ENCODE peak calls at places on chromosomes 13 and 19, in six cellular contexts. M is mammary epithelial cell, R is cardiac muscle cell, W is breast epithelium, L is pancreas, H is IMR-90. G is an unnamed sample.

GRCh38 chr19:33771308-33772101 is 25.2 kb upstream of the KCTD15 start:
- DNase-seq in M (peak; percentile 36), R (peak; percentile 78), W (peak; percentile 76), L (peak; percentile 97), H (peak; percentile 41), G (peak; percentile 56)

GRCh38 chr19:47582320-47582909 is 9.5 kb upstream of the ZNF541 start:
- DNase-seq in M (no peak), R (peak; percentile 92), W (no peak), L (no peak), H (peak; percentile 85), G (no peak)

GRCh38 chr13:32216281-32216680 is 98.9 kb downstream of the ZAR1L start:
- DNase-seq in M (no peak), R (no peak), W (no peak), L (no peak), H (no peak), G (no peak)

GRCh38 chr19:6761053-6761676 is 6.1 kb downstream of the SH2D3A start:
- DNase-seq in M (no peak), R (no peak), W (no peak), L (no peak), H (no peak), G (no peak)

GRCh38 chr13:96769874-96770273 is 224.4 kb downstream of the OXGR1 start:
- DNase-seq in M (no peak), R (no peak), W (no peak), L (no peak), H (no peak), G (no peak)

GRCh38 chr13:94162289-94162688 is 317.2 kb downstream of the DCT start:
- DNase-seq in M (no peak), R (peak; percentile 12), W (no peak), L (no peak), H (no peak), G (no peak)

GRCh38 chr19:33458171-33458633 is 63.4 kb downstream of the PEPD start:
- DNase-seq in M (no peak), R (no peak), W (peak; percentile 20), L (no peak), H (no peak), G (no peak)

GRCh38 chr13:110676511-110677204 is 29.3 kb downstream of the CARS2 start:
- DNase-seq in M (no peak), R (no peak), W (no peak), L (peak; percentile 67), H (no peak), G (no peak)

GRCh38 chr19:50147462-50148423 is 15.3 kb downstream of the IZUMO2 start:
- DNase-seq in M (peak; percentile 87), R (peak; percentile 92), W (peak; percentile 82), L (peak; percentile 89), H (peak; percentile 92), G (peak; percentile 56)

GRCh38 chr19:52660981-52661380 is 22.8 kb upstream of the ZNF83 start:
- DNase-seq in M (no peak), R (no peak), W (no peak), L (no peak), H (peak; percentile 47), G (no peak)

GRCh38 chr13:106350208-106350607 is 185.3 kb downstream of the EFNB2 start:
- DNase-seq in M (no peak), R (no peak), W (no peak), L (no peak), H (no peak), G (no peak)

GRCh38 chr13:19185086-19185864 is 3.7 kb upstream of the TUBA3C start:
- DNase-seq in M (no peak), R (no peak), W (no peak), L (no peak), H (no peak), G (no peak)

GRCh38 chr19:48715681-48716171 is 3.8 kb downstream of the MAMSTR start:
- DNase-seq in M (no peak), R (no peak), W (no peak), L (no peak), H (no peak), G (no peak)

GRCh38 chr13:95355491-95355890 is 54.2 kb upstream of the ABCC4 start:
- DNase-seq in M (peak; percentile 25), R (peak; percentile 46), W (no peak), L (no peak), H (peak; percentile 78), G (no peak)

GRCh38 chr19:58346961-58347929 is 6.0 kb downstream of the A1BG start:
- DNase-seq in M (peak; percentile 52), R (peak; percentile 77), W (peak; percentile 62), L (peak; percentile 75), H (peak; percentile 63), G (peak; percentile 63)

GRCh38 chr19:51034704-51035103 is at the start of gene KLK12:
- DNase-seq in M (no peak), R (no peak), W (no peak), L (no peak), H (no peak), G (no peak)

GRCh38 chr13:98173431-98173921 is 3.6 kb downstream of the RNF113B start:
- DNase-seq in M (peak; percentile 57), R (peak; percentile 85), W (no peak), L (no peak), H (peak; percentile 99), G (no peak)

GRCh38 chr13:62933809-62934208 is 1518.2 kb upstream of the PCDH20 start:
- DNase-seq in M (no peak), R (no peak), W (no peak), L (no peak), H (no peak), G (no peak)

GRCh38 chr19:579111-579841 is 6.9 kb downstream of the BSG start:
- DNase-seq in M (no peak), R (no peak), W (no peak), L (no peak), H (no peak), G (no peak)

GRCh38 chr13:42258747-42259146 is 13.2 kb upstream of the AKAP11 start:
- DNase-seq in M (no peak), R (no peak), W (no peak), L (no peak), H (no peak), G (no peak)

GRCh38 chr13:37127706-37128241 is 22.3 kb upstream of the CSNK1A1L start:
- DNase-seq in M (no peak), R (peak; percentile 91), W (no peak), L (no peak), H (peak; percentile 94), G (no peak)

GRCh38 chr13:22110368-22110767 is 439.5 kb downstream of the FGF9 start:
- DNase-seq in M (no peak), R (no peak), W (no peak), L (no peak), H (no peak), G (no peak)

GRCh38 chr19:1513492-1514294 is 874 bp upstream of the ADAMTSL5 start:
- DNase-seq in M (peak; percentile 42), R (peak; percentile 59), W (no peak), L (peak; percentile 87), H (peak; percentile 53), G (peak; percentile 36)

GRCh38 chr19:35206855-35207254 is 21.7 kb downstream of the FAM187B start:
- DNase-seq in M (no peak), R (no peak), W (no peak), L (no peak), H (no peak), G (no peak)

GRCh38 chr19:35207391-35207871 is 21.1 kb downstream of the FAM187B start:
- DNase-seq in M (peak; percentile 48), R (no peak), W (no peak), L (no peak), H (no peak), G (peak; percentile 31)

GRCh38 chr19:35204799-35205732 is 23.5 kb downstream of the FAM187B start:
- DNase-seq in M (no peak), R (no peak), W (no peak), L (no peak), H (no peak), G (no peak)

GRCh38 chr19:35206379-35206778 is 22.2 kb downstream of the FAM187B start:
- DNase-seq in M (no peak), R (no peak), W (no peak), L (no peak), H (no peak), G (peak; percentile 55)

GRCh38 chr19:35205733-35206323 is 22.7 kb downstream of the FAM187B start:
- DNase-seq in M (no peak), R (no peak), W (no peak), L (no peak), H (no peak), G (no peak)
- H3K4me1 ChIP-seq in M (no peaks in the 10 kb centered on the region), R (peaks cover 15% of the 10 kb centered on the region), W (no peaks in the 10 kb centered on the region), L (no peaks in the 10 kb centered on the region), H (no peaks in the 10 kb centered on the region), G (peaks cover 39% of the 10 kb centered on the region)

GRCh38 chr19:44905437-44906160 is at the start of gene APOE:
- DNase-seq in M (no peak), R (peak; percentile 91), W (no peak), L (no peak), H (no peak), G (no peak)
- H3K4me3 ChIP-seq in M (no peak within 1 kb of the TSS), R (peak within 1 kb of the TSS; percentile 40), W (peak within 1 kb of the TSS; percentile 53), L (peak within 1 kb of the TSS; percentile 14), H (peak within 1 kb of the TSS; percentile 22), G (no peak within 1 kb of the TSS)

DNA sequence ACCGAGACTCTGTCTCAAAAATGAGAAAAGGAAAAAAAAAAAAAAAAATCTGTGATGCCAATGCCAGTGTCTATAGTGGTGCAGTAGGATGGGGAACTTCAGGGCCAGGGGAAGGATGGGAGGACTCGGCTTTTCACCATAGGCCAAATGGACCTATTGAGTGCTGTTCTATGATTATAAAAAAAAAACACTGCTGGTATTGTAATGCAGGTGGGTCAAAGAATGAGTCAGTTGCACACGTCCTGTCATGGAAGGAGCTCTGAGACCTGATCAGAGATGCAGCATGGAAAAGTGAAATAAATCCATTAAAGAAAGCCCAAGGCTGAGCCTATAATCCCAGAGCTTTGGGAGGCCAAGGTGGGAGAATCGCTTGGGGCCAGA is 7.0 kb downstream of the DNAJB1 start:
- DNase-seq in M (no peak), R (no peak), W (no peak), L (no peak), H (no peak), G (no peak)
- H3K27ac ChIP-seq in M (peak overlapping the region; percentile 38), R (no peak overlapping the region), W (no peak overlapping the region), L (no peak overlapping the region), H (peak overlapping the region; percentile 50), G (no peak overlapping the region)

GRCh38 chr13:35716186-35716585 is 239.7 kb upstream of the MAB21L1 start:
- DNase-seq in M (no peak), R (peak; percentile 51), W (no peak), L (no peak), H (peak; percentile 26), G (no peak)
- H3K4me1 ChIP-seq in M (no peaks in the 10 kb centered on the region), R (no peaks in the 10 kb centered on the region), W (peaks cover 11% of the 10 kb centered on the region), L (no peaks in the 10 kb centered on the region), H (peaks cover 16% of the 10 kb centered on the region), G (no peaks in the 10 kb centered on the region)

GRCh38 chr19:11190501-11190900 is 6.8 kb downstream of the KANK2 start:
- DNase-seq in M (no peak), R (no peak), W (no peak), L (no peak), H (no peak), G (no peak)
- H3K4me3 ChIP-seq in M (no peak overlapping the region), R (no peak overlapping the region), W (no peak overlapping the region), L (no peak overlapping the region), H (no peak overlapping the region), G (no peak overlapping the region)

DNA sequence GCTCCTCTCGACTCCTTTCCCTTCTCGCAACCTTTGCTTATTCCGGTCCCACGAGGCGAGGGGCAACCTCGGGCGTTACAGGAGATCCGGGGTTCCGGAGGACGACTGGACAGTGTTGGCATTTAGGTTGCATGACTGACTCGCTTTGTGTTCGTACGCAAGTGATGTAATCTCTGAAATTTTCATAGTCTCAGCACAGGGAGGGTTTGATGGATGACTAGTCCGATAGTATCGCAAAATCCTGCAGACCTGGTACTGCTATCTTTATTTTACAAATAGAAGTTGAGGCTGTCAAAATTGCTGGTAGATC is 335 bp downstream of the DDX49 start:
- DNase-seq in M (no peak), R (no peak), W (no peak), L (no peak), H (no peak), G (no peak)
- H3K27ac ChIP-seq in M (peak overlapping the region; percentile 31), R (no peak overlapping the region), W (peak overlapping the region; percentile 39), L (peak overlapping the region; percentile 60), H (peak overlapping the region; percentile 58), G (peak overlapping the region; percentile 72)